ENCODE peak calls at places on chromosome 20, in nine cellular contexts. K is testis, S is fibroblast of the aortic adventitia, M is AG04450, C is adrenal gland, V is GM23248, J is esophagus squamous epithelium, O is heart right ventricle, N is ascending aorta. X is an unnamed sample.

GRCh38 chr20:34956751-34957472 is 1.2 kb downstream of the MYH7B start:
- DNase-seq in K (no peak), V (no peak), O (no peak), N (no peak), M (no peak), S (no peak), J (no peak), C (no peak), X (no peak)

GRCh38 chr20:35514371-35514960 is 15.0 kb downstream of the C20orf173 start:
- DNase-seq in J (no peak), C (no peak), N (no peak), M (no peak), O (no peak), S (no peak), K (no peak), V (no peak), X (no peak)

GRCh38 chr20:32134026-32134425 is 24.5 kb downstream of the TM9SF4 start:
- DNase-seq in O (no peak), J (no peak), C (no peak), S (no peak), K (no peak), N (no peak), M (no peak), V (no peak), X (no peak)

GRCh38 chr20:13468166-13468565 is 170.6 kb downstream of the TASP1 start:
- DNase-seq in M (no peak), J (no peak), V (no peak), N (no peak), O (no peak), C (no peak), S (no peak), K (no peak), X (no peak)

GRCh38 chr20:32581839-32582658 is 3.1 kb downstream of the NOL4L start:
- DNase-seq in C (no peak), N (no peak), O (no peak), V (no peak), J (no peak), K (no peak), M (no peak), S (no peak), X (no peak)

GRCh38 chr20:56160956-56161355 is 87.6 kb upstream of the MC3R start:
- DNase-seq in O (no peak), K (no peak), S (no peak), V (no peak), M (no peak), J (no peak), C (no peak), N (no peak), X (no peak)

GRCh38 chr20:37389844-37390275 is 43.9 kb downstream of the SRC start:
- DNase-seq in J (no peak), C (peak; percentile 7), K (no peak), M (no peak), S (no peak), O (no peak), N (no peak), V (no peak), X (no peak)

GRCh38 chr20:46305331-46305972 is 2.8 kb downstream of the CDH22 start:
- DNase-seq in M (no peak), K (no peak), N (no peak), J (no peak), C (no peak), O (no peak), V (no peak), S (no peak), X (no peak)

GRCh38 chr20:33576432-33576883 is 85.7 kb upstream of the C20orf144 start:
- DNase-seq in M (no peak), O (no peak), J (no peak), N (no peak), K (no peak), S (peak; percentile 37), V (no peak), C (no peak), X (no peak)

GRCh38 chr20:43431120-43431519 is 26.6 kb upstream of the SRSF6 start:
- DNase-seq in M (no peak), V (no peak), C (no peak), N (no peak), O (no peak), S (peak; percentile 10), K (no peak), J (no peak), X (no peak)

GRCh38 chr20:40990542-40991120 is 38.0 kb upstream of the TOP1 start:
- DNase-seq in C (peak; percentile 86), O (peak; percentile 83), S (peak; percentile 89), N (no peak), V (peak; percentile 94), M (peak; percentile 75), J (peak; percentile 23), K (peak; percentile 88), X (peak; percentile 66)

GRCh38 chr20:50399003-50399916 is 110.9 kb upstream of the PTPN1 start:
- DNase-seq in V (peak; percentile 79), M (no peak), K (peak; percentile 59), N (peak; percentile 78), O (peak; percentile 86), S (no peak), J (no peak), C (peak; percentile 87), X (peak; percentile 96)

GRCh38 chr20:41524980-41525613 is 93.1 kb downstream of the CHD6 start:
- DNase-seq in S (peak; percentile 45), J (no peak), M (no peak), K (peak; percentile 85), O (peak; percentile 86), V (peak; percentile 75), C (peak; percentile 78), N (no peak), X (no peak)

GRCh38 chr20:59082981-59083380 is 40.4 kb upstream of the PRELID3B start:
- DNase-seq in K (no peak), O (no peak), M (no peak), V (peak; percentile 88), C (no peak), J (no peak), N (no peak), S (peak; percentile 28), X (no peak)

GRCh38 chr20:51563597-51564332 is 21.2 kb upstream of the NFATC2 start:
- DNase-seq in J (no peak), M (peak; percentile 51), O (peak; percentile 73), K (peak; percentile 58), C (peak; percentile 76), S (peak; percentile 87), N (peak; percentile 45), V (peak; percentile 90), X (no peak)

GRCh38 chr20:6468751-6469150 is 298.7 kb upstream of the BMP2 start:
- DNase-seq in K (no peak), J (no peak), O (no peak), V (no peak), C (no peak), M (no peak), S (no peak), N (no peak), X (no peak)

GRCh38 chr20:47784599-47785320 is 521 bp downstream of the SULF2 start:
- DNase-seq in O (peak; percentile 37), N (no peak), V (peak; percentile 54), S (peak; percentile 45), C (peak; percentile 32), J (no peak), M (no peak), K (no peak), X (no peak)

GRCh38 chr20:34269996-34270627 is 28.9 kb downstream of the ASIP start:
- DNase-seq in O (no peak), S (no peak), M (no peak), C (peak; percentile 16), K (peak; percentile 90), V (peak; percentile 40), J (no peak), N (no peak), X (peak; percentile 66)

GRCh38 chr20:25032478-25033183 is 25.3 kb downstream of the ACSS1 start:
- DNase-seq in O (peak; percentile 72), N (no peak), K (peak; percentile 95), V (no peak), S (peak; percentile 33), C (no peak), J (no peak), M (no peak), X (no peak)
- H3K4me3 ChIP-seq in O (peak overlapping the region; percentile 14), N (no peak overlapping the region), K (peak overlapping the region; percentile 23), V (no peak overlapping the region), S (no peak overlapping the region), C (no peak overlapping the region), J (no peak overlapping the region), M (no peak overlapping the region), X (no peak overlapping the region)

GRCh38 chr20:16607364-16608264 is 34.4 kb upstream of the KIF16B start:
- DNase-seq in N (no peak), M (no peak), O (no peak), C (no peak), J (no peak), S (no peak), V (no peak), K (no peak), X (no peak)
- H3K4me3 ChIP-seq in N (no peak overlapping the region), M (no peak overlapping the region), O (no peak overlapping the region), C (no peak overlapping the region), J (no peak overlapping the region), S (no peak overlapping the region), V (no peak overlapping the region), K (no peak overlapping the region), X (no peak overlapping the region)

DNA sequence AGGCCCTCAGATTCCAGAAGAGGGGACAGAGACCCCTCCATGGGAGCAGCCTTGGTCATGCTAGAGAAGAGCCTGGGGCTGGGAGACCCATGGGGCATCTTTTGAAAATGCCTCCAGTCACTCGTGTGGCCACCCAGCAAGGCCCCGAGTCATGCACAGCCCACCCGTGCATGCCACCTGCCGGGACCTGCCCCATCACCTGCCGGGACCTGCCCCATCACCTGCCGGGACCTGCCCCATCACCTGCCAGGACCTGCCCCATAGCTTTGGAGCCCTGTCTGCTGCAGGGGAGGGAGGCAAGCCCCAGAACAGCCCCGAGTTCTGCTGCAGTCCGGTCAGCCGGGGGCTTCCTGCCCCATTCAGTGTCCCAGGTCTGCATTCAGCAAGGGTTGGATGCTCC is 37.5 kb upstream of the SLCO4A1 start:
- DNase-seq in V (no peak), S (no peak), M (no peak), K (no peak), O (no peak), N (no peak), J (no peak), C (no peak), X (no peak)
- H3K4me3 ChIP-seq in V (no peak overlapping the region), S (no peak overlapping the region), M (no peak overlapping the region), K (no peak overlapping the region), O (no peak overlapping the region), N (no peak overlapping the region), J (no peak overlapping the region), C (no peak overlapping the region), X (no peak overlapping the region)

GRCh38 chr20:3808544-3808943 is 11.8 kb upstream of the AP5S1 start:
- DNase-seq in K (no peak), S (no peak), M (no peak), V (no peak), O (no peak), N (no peak), J (no peak), C (no peak), X (no peak)

GRCh38 chr20:3811421-3812258 is 8.7 kb upstream of the AP5S1 start:
- DNase-seq in N (peak; percentile 95), K (peak; percentile 97), S (peak; percentile 100), J (peak; percentile 72), V (peak; percentile 98), O (peak; percentile 98), C (peak; percentile 99), M (peak; percentile 99), X (peak; percentile 99)

GRCh38 chr20:3805594-3806264 is 9.6 kb downstream of the CDC25B start:
- DNase-seq in N (no peak), V (peak; percentile 81), M (no peak), O (no peak), K (no peak), C (peak; percentile 49), S (peak; percentile 69), J (no peak), X (no peak)

GRCh38 chr20:3804781-3805180 is 8.7 kb downstream of the CDC25B start:
- DNase-seq in J (no peak), K (no peak), C (no peak), M (no peak), S (no peak), O (no peak), V (no peak), N (no peak), X (no peak)

GRCh38 chr20:3808141-3808479 is 12.0 kb downstream of the CDC25B start:
- DNase-seq in C (peak; percentile 94), O (peak; percentile 81), M (peak; percentile 92), S (peak; percentile 99), V (peak; percentile 95), J (no peak), N (peak; percentile 74), K (peak; percentile 86), X (peak; percentile 62)
- H3K4me3 ChIP-seq in C (no peak overlapping the region), O (no peak overlapping the region), M (no peak overlapping the region), S (peak overlapping the region; percentile 39), V (peak overlapping the region; percentile 44), J (no peak overlapping the region), N (no peak overlapping the region), K (no peak overlapping the region), X (no peak overlapping the region)